ENCODE peak calls at places on chromosomes 4 and X, in five cellular contexts. One of them, this sample, is unnamed.

GRCh38 chr4:102819588-102820365 is 7.6 kb downstream of the UBE2D3 start:
- DNase-seq in left ventricle myocardium inferior: no peak
- DNase-seq in MM.1S: no peak
- DNase-seq in GM23338: no peak
- DNase-seq in heart right ventricle: no peak
- DNase-seq in this sample: peak

GRCh38 chrX:111896148-111896547 is 20.2 kb downstream of the TRPC5OS start:
- DNase-seq in left ventricle myocardium inferior: no peak
- DNase-seq in MM.1S: no peak
- DNase-seq in GM23338: no peak
- DNase-seq in heart right ventricle: no peak
- DNase-seq in this sample: no peak

GRCh38 chr4:163107754-163108153 is 58.9 kb downstream of the NAF1 start:
- DNase-seq in left ventricle myocardium inferior: no peak
- DNase-seq in MM.1S: peak
- DNase-seq in GM23338: peak
- DNase-seq in heart right ventricle: no peak
- DNase-seq in this sample: peak

GRCh38 chr4:86033171-86033570 is 326.7 kb downstream of the MAPK10 start:
- DNase-seq in left ventricle myocardium inferior: peak
- DNase-seq in MM.1S: no peak
- DNase-seq in GM23338: no peak
- DNase-seq in heart right ventricle: peak
- DNase-seq in this sample: peak

GRCh38 chrX:53071604-53072417 is 10.4 kb upstream of the TSPYL2 start:
- DNase-seq in left ventricle myocardium inferior: peak
- DNase-seq in MM.1S: peak
- DNase-seq in GM23338: peak
- DNase-seq in heart right ventricle: peak
- DNase-seq in this sample: peak

GRCh38 chr4:151798678-151799416 is 38.0 kb upstream of the GATB start:
- DNase-seq in left ventricle myocardium inferior: no peak
- DNase-seq in MM.1S: peak
- DNase-seq in GM23338: no peak
- DNase-seq in heart right ventricle: no peak
- DNase-seq in this sample: no peak

GRCh38 chrX:48531359-48531954 is 8.1 kb upstream of the TBC1D25 start:
- DNase-seq in left ventricle myocardium inferior: no peak
- DNase-seq in MM.1S: no peak
- DNase-seq in GM23338: no peak
- DNase-seq in heart right ventricle: no peak
- DNase-seq in this sample: peak

GRCh38 chr4:103998752-103999151 is 279.0 kb upstream of the TACR3 start:
- DNase-seq in left ventricle myocardium inferior: no peak
- DNase-seq in MM.1S: no peak
- DNase-seq in GM23338: no peak
- DNase-seq in heart right ventricle: no peak
- DNase-seq in this sample: no peak

GRCh38 chr4:110155632-110156031 is 42.8 kb downstream of the ELOVL6 start:
- DNase-seq in left ventricle myocardium inferior: no peak
- DNase-seq in MM.1S: no peak
- DNase-seq in GM23338: no peak
- DNase-seq in heart right ventricle: no peak
- DNase-seq in this sample: no peak

GRCh38 chrX:75303795-75304194 is 29.9 kb downstream of the UPRT start:
- DNase-seq in left ventricle myocardium inferior: no peak
- DNase-seq in MM.1S: no peak
- DNase-seq in GM23338: no peak
- DNase-seq in heart right ventricle: no peak
- DNase-seq in this sample: peak

GRCh38 chr4:90219822-90220221 is 92.6 kb downstream of the CCSER1 start:
- DNase-seq in left ventricle myocardium inferior: no peak
- DNase-seq in MM.1S: peak
- DNase-seq in GM23338: no peak
- DNase-seq in heart right ventricle: no peak
- DNase-seq in this sample: no peak

GRCh38 chrX:64805683-64806082 is 170.6 kb downstream of the ZC4H2 start:
- DNase-seq in left ventricle myocardium inferior: no peak
- DNase-seq in MM.1S: no peak
- DNase-seq in GM23338: no peak
- DNase-seq in heart right ventricle: no peak
- DNase-seq in this sample: no peak

GRCh38 chr4:81165853-81166430 is 49.1 kb downstream of the PRKG2 start:
- DNase-seq in left ventricle myocardium inferior: no peak
- DNase-seq in MM.1S: no peak
- DNase-seq in GM23338: no peak
- DNase-seq in heart right ventricle: no peak
- DNase-seq in this sample: no peak

GRCh38 chr4:6224725-6225124 is 24.4 kb upstream of the JAKMIP1 start:
- DNase-seq in left ventricle myocardium inferior: no peak
- DNase-seq in MM.1S: no peak
- DNase-seq in GM23338: no peak
- DNase-seq in heart right ventricle: no peak
- DNase-seq in this sample: no peak

GRCh38 chr4:168124008-168124641 is 31.8 kb downstream of the ANXA10 start:
- DNase-seq in left ventricle myocardium inferior: no peak
- DNase-seq in MM.1S: no peak
- DNase-seq in GM23338: no peak
- DNase-seq in heart right ventricle: no peak
- DNase-seq in this sample: peak

GRCh38 chrX:11445540-11445939 is 152.3 kb downstream of the AMELX start:
- DNase-seq in left ventricle myocardium inferior: no peak
- DNase-seq in MM.1S: peak
- DNase-seq in GM23338: no peak
- DNase-seq in heart right ventricle: no peak
- DNase-seq in this sample: no peak

GRCh38 chr4:105280338-105280809 is 133.7 kb downstream of the TET2 start:
- DNase-seq in left ventricle myocardium inferior: no peak
- DNase-seq in MM.1S: no peak
- DNase-seq in GM23338: no peak
- DNase-seq in heart right ventricle: no peak
- DNase-seq in this sample: peak

GRCh38 chr4:54403700-54404453 is 174.8 kb downstream of the PDGFRA start:
- DNase-seq in left ventricle myocardium inferior: no peak
- DNase-seq in MM.1S: no peak
- DNase-seq in GM23338: no peak
- DNase-seq in heart right ventricle: no peak
- DNase-seq in this sample: no peak

GRCh38 chr4:122576261-122577188 is 44.3 kb downstream of the IL21 start:
- DNase-seq in left ventricle myocardium inferior: no peak
- DNase-seq in MM.1S: peak
- DNase-seq in GM23338: peak
- DNase-seq in heart right ventricle: no peak
- DNase-seq in this sample: peak

GRCh38 chr4:699816-700580 is 5.6 kb upstream of the PCGF3 start:
- DNase-seq in left ventricle myocardium inferior: no peak
- DNase-seq in MM.1S: no peak
- DNase-seq in GM23338: no peak
- DNase-seq in heart right ventricle: no peak
- DNase-seq in this sample: no peak
- H3K27ac ChIP-seq in left ventricle myocardium inferior: no peak
- H3K27ac ChIP-seq in MM.1S: no peak
- H3K27ac ChIP-seq in GM23338: no peak
- H3K27ac ChIP-seq in heart right ventricle: no peak
- H3K27ac ChIP-seq in this sample: peak

GRCh38 chr4:40570348-40571077 is 59.2 kb downstream of the RBM47 start:
- DNase-seq in left ventricle myocardium inferior: no peak
- DNase-seq in MM.1S: no peak
- DNase-seq in GM23338: no peak
- DNase-seq in heart right ventricle: no peak
- DNase-seq in this sample: no peak
- H3K4me3 ChIP-seq in left ventricle myocardium inferior: no peak
- H3K4me3 ChIP-seq in MM.1S: no peak
- H3K4me3 ChIP-seq in GM23338: no peak
- H3K4me3 ChIP-seq in heart right ventricle: no peak
- H3K4me3 ChIP-seq in this sample: no peak

GRCh38 chr4:7787067-7787466 is 152.6 kb downstream of the AFAP1 start:
- DNase-seq in left ventricle myocardium inferior: no peak
- DNase-seq in MM.1S: no peak
- DNase-seq in GM23338: no peak
- DNase-seq in heart right ventricle: no peak
- DNase-seq in this sample: no peak
- TF ChIP-seq CTCF in left ventricle myocardium inferior: no peak
- TF ChIP-seq CTCF in MM.1S: no peak
- TF ChIP-seq CTCF in GM23338: no peak
- TF ChIP-seq CTCF in heart right ventricle: no peak
- TF ChIP-seq CTCF in this sample: no peak

GRCh38 chr4:114563536-114564315 is 34.9 kb upstream of the UGT8 start:
- DNase-seq in left ventricle myocardium inferior: no peak
- DNase-seq in MM.1S: no peak
- DNase-seq in GM23338: peak
- DNase-seq in heart right ventricle: no peak
- DNase-seq in this sample: peak
- H3K27ac ChIP-seq in left ventricle myocardium inferior: no peak
- H3K27ac ChIP-seq in MM.1S: no peak
- H3K27ac ChIP-seq in GM23338: no peak
- H3K27ac ChIP-seq in heart right ventricle: no peak
- H3K27ac ChIP-seq in this sample: no peak

GRCh38 chr4:186563761-186564160 is 8.4 kb upstream of the MTNR1A start:
- DNase-seq in left ventricle myocardium inferior: no peak
- DNase-seq in MM.1S: no peak
- DNase-seq in GM23338: no peak
- DNase-seq in heart right ventricle: no peak
- DNase-seq in this sample: no peak
- H3K4me3 ChIP-seq in left ventricle myocardium inferior: no peak
- H3K4me3 ChIP-seq in MM.1S: no peak
- H3K4me3 ChIP-seq in GM23338: no peak
- H3K4me3 ChIP-seq in heart right ventricle: no peak
- H3K4me3 ChIP-seq in this sample: no peak

GRCh38 chr4:40309250-40309774 is 25.8 kb upstream of the CHRNA9 start:
- DNase-seq in left ventricle myocardium inferior: peak
- DNase-seq in MM.1S: peak
- DNase-seq in GM23338: peak
- DNase-seq in heart right ventricle: peak
- DNase-seq in this sample: peak
- TF ChIP-seq CTCF in left ventricle myocardium inferior: peak
- TF ChIP-seq CTCF in MM.1S: peak
- TF ChIP-seq CTCF in GM23338: peak
- TF ChIP-seq CTCF in heart right ventricle: peak
- TF ChIP-seq CTCF in this sample: peak

This sample was measured in brain microvascular endothelial cell.